ENCODE peak calls at places on chromosomes 4 and X, in nine cellular contexts. B is ovary, U is NB4, I is esophagus squamous epithelium, M is adrenal gland, J is heart left ventricle, Z is Peyer's patch, V is upper lobe of left lung, E is A549. Y is an unnamed sample.

GRCh38 chr4:73222466-73223257 is 35.9 kb downstream of the ANKRD17 start:
- DNase-seq in E (peak), Z (no peak), J (no peak), I (peak), M (peak), U (peak), B (peak), V (peak), Y (peak)

GRCh38 chrX:63434665-63435064 is 83.5 kb upstream of the SPIN4 start:
- DNase-seq in J (no peak), Z (no peak), B (no peak), I (no peak), E (peak), M (no peak), U (no peak), V (no peak), Y (no peak)

GRCh38 chr4:56320293-56320692 is 67.0 kb downstream of the AASDH start:
- DNase-seq in B (no peak), I (no peak), U (no peak), E (peak), J (no peak), Z (no peak), V (no peak), M (no peak), Y (no peak)

GRCh38 chrX:50801135-50801534 is 12.9 kb downstream of the SHROOM4 start:
- DNase-seq in Z (no peak), B (no peak), V (peak), J (no peak), U (no peak), I (no peak), E (no peak), M (no peak), Y (no peak)

GRCh38 chr4:84965558-84966381 is 720 bp downstream of the WDFY3 start:
- DNase-seq in Z (no peak), U (peak), I (no peak), J (peak), E (peak), V (peak), B (peak), M (peak), Y (no peak)

GRCh38 chrX:125378205-125378604 is 58.5 kb downstream of the TEX13C start:
- DNase-seq in U (no peak), B (no peak), Z (no peak), E (no peak), M (no peak), J (no peak), V (no peak), I (no peak), Y (no peak)

GRCh38 chr4:151931563-151931962 is 170.8 kb upstream of the GATB start:
- DNase-seq in E (no peak), J (no peak), I (no peak), U (no peak), M (no peak), V (no peak), Z (no peak), B (no peak), Y (no peak)

GRCh38 chr4:88690355-88690754 is 7.3 kb downstream of the NAP1L5 start:
- DNase-seq in J (no peak), Z (no peak), M (no peak), I (no peak), B (no peak), E (peak), V (no peak), U (peak), Y (no peak)

GRCh38 chrX:154602766-154603437 is 16.2 kb downstream of the CTAG1B start:
- DNase-seq in E (no peak), M (no peak), I (no peak), J (no peak), B (no peak), V (no peak), Z (no peak), U (no peak), Y (no peak)

GRCh38 chrX:43655961-43656494 is at the start of gene MAOA:
- DNase-seq in E (no peak), Z (peak), U (no peak), V (peak), B (peak), J (peak), I (no peak), M (peak), Y (peak)
- TF ChIP-seq POLR2A in E (no peak), Z (peak), U (no peak), V (no peak), B (peak), J (peak), I (no peak), M (peak), Y (peak)

DNA sequence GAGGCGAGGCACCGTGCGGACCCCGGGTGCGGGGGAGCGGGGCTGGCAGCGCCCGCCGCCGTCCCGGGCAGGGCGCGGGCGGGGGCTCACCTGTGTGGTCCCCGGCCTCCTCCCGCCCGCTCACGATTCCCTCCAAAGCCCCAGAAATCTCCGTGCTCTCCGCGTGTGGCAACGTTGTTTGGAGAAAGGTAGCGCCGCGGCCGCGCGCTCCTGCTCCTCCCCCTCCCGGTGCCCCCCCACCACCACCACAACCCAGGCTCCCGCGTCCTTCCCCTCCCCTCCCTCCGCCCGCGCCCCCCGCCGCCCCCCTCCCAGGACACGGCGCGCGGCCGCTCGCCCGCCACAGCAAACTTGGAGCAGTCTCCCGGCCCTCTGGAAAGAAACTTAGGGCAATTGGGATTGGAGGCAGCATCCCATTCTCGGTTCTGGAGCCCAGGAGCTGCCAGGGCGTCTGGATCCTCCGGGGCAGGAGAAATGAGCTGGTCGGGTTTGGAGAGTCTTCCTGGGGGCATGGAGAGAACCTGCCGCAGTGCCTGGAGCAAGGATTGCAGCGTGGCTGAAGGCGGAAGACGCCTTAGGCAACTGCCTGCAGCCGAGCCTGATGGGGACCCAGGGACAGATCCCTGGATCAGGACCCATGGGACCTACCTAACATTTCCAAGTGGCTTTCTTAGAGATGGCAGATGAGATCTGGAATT is 854 bp downstream of the KLF3 start:
- DNase-seq in E (peak), B (peak), M (peak), U (peak), I (no peak), J (peak), Z (peak), V (peak), Y (peak)
- TF ChIP-seq POLR2A in E (no peak), B (peak), M (peak), U (no peak), I (no peak), J (no peak), Z (peak), V (no peak), Y (peak)

GRCh38 chr4:900073-900472 is 32.0 kb downstream of the GAK start:
- DNase-seq in J (no peak), B (no peak), I (no peak), Z (no peak), V (no peak), U (no peak), M (no peak), E (no peak), Y (no peak)
- TF ChIP-seq POLR2A in J (no peak), B (no peak), I (no peak), Z (no peak), V (no peak), U (no peak), M (no peak), E (no peak), Y (no peak)

GRCh38 chrX:53398216-53398615 is 24.2 kb downstream of the SMC1A start:
- DNase-seq in B (no peak), J (no peak), V (no peak), E (no peak), M (no peak), I (no peak), U (no peak), Z (no peak), Y (no peak)

DNA sequence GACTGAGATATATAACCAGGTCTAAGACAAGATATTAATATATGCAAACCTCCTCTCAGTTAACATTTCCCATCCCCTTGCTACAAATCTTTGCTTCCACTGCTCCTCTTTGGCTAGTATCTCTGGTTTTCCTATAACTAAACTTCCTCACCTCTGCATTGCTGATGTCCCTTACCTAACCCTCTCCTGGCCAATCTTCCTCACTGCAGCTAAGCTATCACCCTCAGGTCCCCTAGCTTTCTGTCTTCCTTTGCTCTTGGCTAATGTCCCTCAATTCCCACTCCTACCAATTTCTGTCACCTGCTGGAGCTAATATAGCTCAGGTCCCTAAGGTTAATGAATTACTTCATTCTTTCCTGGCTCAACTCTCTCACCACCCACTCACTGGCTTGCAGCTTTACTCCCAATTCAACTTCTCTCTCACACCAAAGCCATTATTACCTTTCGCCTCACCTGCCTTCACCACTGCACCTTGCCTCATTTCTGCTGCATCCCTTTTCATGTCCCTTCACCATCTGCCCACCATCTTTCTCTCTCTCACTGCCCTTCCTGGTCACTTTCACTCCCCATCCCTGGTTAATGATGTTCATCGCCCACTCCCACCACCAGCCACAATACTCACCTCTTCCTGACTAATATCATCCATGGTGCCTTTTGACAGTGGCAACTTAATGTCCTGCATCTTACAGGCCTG is 26.7 kb downstream of the SMC1A start:
- DNase-seq in J (no peak), B (no peak), V (no peak), M (no peak), I (no peak), E (no peak), Z (no peak), U (no peak), Y (no peak)
- TF ChIP-seq POLR2A in J (no peak), B (no peak), V (no peak), M (no peak), I (no peak), E (no peak), Z (no peak), U (no peak), Y (no peak)

GRCh38 chr4:94454405-94454804 is 2.7 kb downstream of the PDLIM5 start:
- DNase-seq in M (no peak), J (no peak), Z (no peak), E (no peak), V (no peak), B (no peak), I (no peak), U (no peak), Y (no peak)

GRCh38 chr4:94451051-94451404 is 714 bp upstream of the PDLIM5 start:
- DNase-seq in J (no peak), I (no peak), E (no peak), Z (no peak), V (no peak), M (no peak), U (no peak), B (no peak), Y (no peak)

GRCh38 chr4:94453534-94453963 is 1.8 kb downstream of the PDLIM5 start:
- DNase-seq in J (no peak), Z (no peak), B (no peak), E (no peak), M (no peak), U (no peak), V (no peak), I (no peak), Y (no peak)

GRCh38 chr4:94452476-94453300 is 946 bp downstream of the PDLIM5 start:
- DNase-seq in B (peak), E (peak), U (peak), V (peak), J (peak), Z (peak), I (peak), M (peak), Y (peak)

DNA sequence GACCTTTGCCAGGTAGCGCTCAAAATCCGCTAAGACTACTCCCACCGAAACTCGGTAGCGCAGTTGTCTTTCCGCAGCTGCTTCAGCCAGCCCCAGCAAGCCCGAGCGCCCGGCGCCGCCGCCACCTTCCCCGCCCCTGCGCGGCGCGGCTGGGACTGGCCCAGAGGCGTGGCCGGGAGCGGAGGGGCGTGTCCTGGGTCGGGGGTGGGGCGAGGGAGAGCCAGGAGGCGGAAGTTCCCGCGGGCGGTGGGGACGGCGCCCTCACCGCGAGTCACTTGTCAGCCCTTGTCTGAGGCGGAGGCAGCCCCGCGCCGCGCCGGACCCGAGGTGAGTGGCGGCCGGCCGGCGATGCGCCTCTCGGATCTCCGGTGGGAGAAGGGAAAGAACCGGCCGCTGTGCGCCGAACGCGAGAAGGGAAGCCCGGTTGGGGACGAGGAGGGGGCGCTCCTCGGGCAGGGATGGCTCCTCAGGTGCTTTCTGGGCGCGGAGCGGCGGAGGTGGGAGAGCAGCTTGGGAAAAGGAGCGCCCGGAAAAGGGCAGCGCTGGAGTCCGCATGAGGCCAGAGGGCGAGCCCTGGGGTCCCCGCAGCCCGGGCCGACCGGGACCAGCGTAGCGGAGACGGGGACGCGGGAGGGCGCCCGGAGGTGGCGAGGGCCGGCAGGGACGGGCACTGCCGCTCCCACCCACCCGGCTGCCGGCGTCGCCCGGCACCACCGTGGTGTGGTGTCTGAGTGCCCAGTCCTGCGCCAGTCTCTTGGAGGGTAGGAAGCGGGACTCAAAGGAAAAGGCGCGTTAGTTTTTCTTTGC is at the start of gene PDLIM5:
- DNase-seq in U (peak), M (peak), I (peak), B (peak), V (peak), Z (peak), E (peak), J (peak), Y (peak)
- TF ChIP-seq POLR2A in U (peak), M (peak), I (peak), B (peak), V (peak), Z (peak), E (peak), J (peak), Y (peak)